ENCODE peak calls at places on chromosomes 12 and 14, in four cellular contexts. D, W, G and J are unnamed samples.

GRCh38 chr12:58346032-58346632 is 404.8 kb downstream of the ATP23 start:
- DNase-seq in D (peak), G (no peak), W (no peak), J (no peak)

GRCh38 chr12:105206686-105207374 is 29.1 kb downstream of the APPL2 start:
- DNase-seq in D (no peak), W (no peak), G (no peak), J (no peak)

GRCh38 chr12:74889563-74890236 is 319.9 kb downstream of the KCNC2 start:
- DNase-seq in W (no peak), G (no peak), D (no peak), J (no peak)

GRCh38 chr12:120290541-120291312 is 976 bp downstream of the RNU4-2 start:
- DNase-seq in W (peak), D (peak), G (no peak), J (peak)

GRCh38 chr14:31613188-31613587 is 52.0 kb downstream of the NUBPL start:
- DNase-seq in W (no peak), D (no peak), G (no peak), J (no peak)

GRCh38 chr14:28121512-28122297 is 644.9 kb upstream of the FOXG1 start:
- DNase-seq in W (no peak), G (no peak), D (peak), J (no peak)

GRCh38 chr12:50142993-50143392 is 24.2 kb downstream of the CERS5 start:
- DNase-seq in W (no peak), G (no peak), D (no peak), J (no peak)

GRCh38 chr12:116339800-116340371 is 62.4 kb upstream of the MED13L start:
- DNase-seq in W (no peak), D (no peak), G (no peak), J (no peak)

GRCh38 chr12:100926669-100927248 is 132.2 kb downstream of the ANO4 start:
- DNase-seq in D (peak), W (no peak), G (no peak), J (no peak)

GRCh38 chr14:105465209-105466031 is 9.2 kb upstream of the CRIP2 start:
- DNase-seq in G (no peak), W (no peak), D (peak), J (no peak)

GRCh38 chr14:69698572-69698971 is 68.4 kb upstream of the SRSF5 start:
- DNase-seq in G (no peak), D (no peak), W (no peak), J (no peak)

GRCh38 chr12:106133136-106134087 is 5.3 kb downstream of the NUAK1 start:
- DNase-seq in D (peak), W (no peak), G (no peak), J (no peak)

GRCh38 chr12:128797119-128798118 is 26.3 kb downstream of the SLC15A4 start:
- DNase-seq in G (no peak), W (peak), D (peak), J (no peak)

GRCh38 chr14:63478024-63478423 is 65.2 kb downstream of the PPP2R5E start:
- DNase-seq in D (no peak), W (no peak), G (no peak), J (no peak)

GRCh38 chr14:101581806-101582205 is 20.5 kb downstream of the DIO3 start:
- DNase-seq in D (no peak), W (no peak), G (no peak), J (no peak)

GRCh38 chr12:109770861-109771670 is 57.4 kb downstream of the FAM222A start:
- DNase-seq in D (no peak), W (peak), G (peak), J (no peak)

GRCh38 chr12:109266106-109266879 is 42.8 kb downstream of the FOXN4 start:
- DNase-seq in G (no peak), W (no peak), D (no peak), J (no peak)

GRCh38 chr12:54667945-54668344 is 19.8 kb upstream of the DCD start:
- DNase-seq in G (no peak), D (no peak), W (no peak), J (no peak)

GRCh38 chr12:19546611-19547162 is 107.4 kb downstream of the AEBP2 start:
- DNase-seq in G (peak), D (no peak), W (no peak), J (no peak)

GRCh38 chr12:114403044-114403689 is 2.8 kb downstream of the TBX5 start:
- DNase-seq in W (no peak), D (peak), G (no peak), J (no peak)

GRCh38 chr12:124626841-124627502 is 59.6 kb upstream of the NCOR2 start:
- DNase-seq in D (no peak), G (peak), W (no peak), J (no peak)

GRCh38 chr14:73780391-73780790 is 66.2 kb upstream of the PNMA1 start:
- DNase-seq in W (no peak), D (no peak), G (no peak), J (no peak)

GRCh38 chr12:946656-947055 is 2.8 kb downstream of the RAD52 start:
- DNase-seq in G (no peak), D (no peak), W (no peak), J (no peak)

GRCh38 chr12:88924162-88924561 is 343.9 kb upstream of the KITLG start:
- DNase-seq in G (no peak), W (no peak), D (no peak), J (no peak)

GRCh38 chr14:94380225-94381148 is 7.9 kb downstream of the SERPINA1 start:
- DNase-seq in G (no peak), D (no peak), W (no peak), J (no peak)

GRCh38 chr12:53098354-53098981 is 1.0 kb downstream of the IGFBP6 start:
- DNase-seq in W (no peak), D (peak), G (peak), J (no peak)

GRCh38 chr12:51128905-51129304 is 44.0 kb downstream of the TFCP2 start:
- DNase-seq in W (no peak), D (no peak), G (no peak), J (no peak)

GRCh38 chr12:102874819-102875218 is 42.2 kb downstream of the PAH start:
- DNase-seq in G (no peak), D (no peak), W (no peak), J (no peak)

GRCh38 chr14:99729991-99730875 is 46.1 kb downstream of the CYP46A1 start:
- DNase-seq in W (peak), D (peak), G (no peak), J (no peak)

GRCh38 chr12:92905811-92906554 is 23.1 kb downstream of the EEA1 start:
- DNase-seq in G (no peak), W (no peak), D (no peak), J (no peak)

GRCh38 chr12:110627500-110628195 is 13.7 kb downstream of the TCTN1 start:
- DNase-seq in D (no peak), G (no peak), W (no peak), J (no peak)

GRCh38 chr14:42140001-42140400 is 533.3 kb downstream of the LRFN5 start:
- DNase-seq in G (no peak), W (no peak), D (no peak), J (no peak)

GRCh38 chr12:13173537-13173936 is 23.0 kb upstream of the EMP1 start:
- DNase-seq in D (peak), W (no peak), G (peak), J (no peak)

GRCh38 chr12:12546314-12546772 is 16.3 kb downstream of the DUSP16 start:
- DNase-seq in W (no peak), G (no peak), D (no peak), J (no peak)

GRCh38 chr14:31303654-31304053 is 96.1 kb upstream of the HECTD1 start:
- DNase-seq in G (no peak), D (no peak), W (no peak), J (no peak)

GRCh38 chr12:26317942-26318565 is 122.7 kb downstream of the SSPN start:
- DNase-seq in D (no peak), G (no peak), W (no peak), J (no peak)

GRCh38 chr14:32933623-32933942 is 5.1 kb upstream of the NPAS3 start:
- DNase-seq in D (peak), W (no peak), G (no peak), J (no peak)